ENCODE peak calls at places on chromosome 2, in six cellular contexts. One of them, this sample, is unnamed. For H3K9me3, the result is how much of the 10 kb centered on the place peaks cover.

GRCh38 chr2:232860593-232861241 is 9.3 kb upstream of the SNORC start:
- DNase-seq in Panc1: no peak
- DNase-seq in HCT116: no peak
- DNase-seq in H1: no peak
- DNase-seq in spleen: no peak
- DNase-seq in suprapubic skin: no peak
- DNase-seq in this sample: no peak

GRCh38 chr2:96860065-96861029 is 2.5 kb upstream of the ANKRD39 start:
- DNase-seq in Panc1: no peak
- DNase-seq in HCT116: no peak
- DNase-seq in H1: no peak
- DNase-seq in spleen: peak
- DNase-seq in suprapubic skin: no peak
- DNase-seq in this sample: no peak

GRCh38 chr2:224038049-224038829 is 847 bp downstream of the SERPINE2 start:
- DNase-seq in Panc1: no peak
- DNase-seq in HCT116: no peak
- DNase-seq in H1: no peak
- DNase-seq in spleen: peak
- DNase-seq in suprapubic skin: no peak
- DNase-seq in this sample: no peak

GRCh38 chr2:28586864-28587263 is 91.0 kb downstream of the PLB1 start:
- DNase-seq in Panc1: no peak
- DNase-seq in HCT116: no peak
- DNase-seq in H1: no peak
- DNase-seq in spleen: no peak
- DNase-seq in suprapubic skin: no peak
- DNase-seq in this sample: no peak

GRCh38 chr2:78967294-78967693 is 58.2 kb upstream of the REG3G start:
- DNase-seq in Panc1: no peak
- DNase-seq in HCT116: no peak
- DNase-seq in H1: no peak
- DNase-seq in spleen: no peak
- DNase-seq in suprapubic skin: no peak
- DNase-seq in this sample: no peak

GRCh38 chr2:199713746-199714145 is 137.2 kb downstream of the FTCDNL1 start:
- DNase-seq in Panc1: no peak
- DNase-seq in HCT116: no peak
- DNase-seq in H1: no peak
- DNase-seq in spleen: no peak
- DNase-seq in suprapubic skin: no peak
- DNase-seq in this sample: no peak

GRCh38 chr2:16189851-16190160 is 249.5 kb downstream of the MYCN start:
- DNase-seq in Panc1: no peak
- DNase-seq in HCT116: no peak
- DNase-seq in H1: no peak
- DNase-seq in spleen: no peak
- DNase-seq in suprapubic skin: no peak
- DNase-seq in this sample: no peak

GRCh38 chr2:191462370-191462769 is 215.6 kb upstream of the NABP1 start:
- DNase-seq in Panc1: no peak
- DNase-seq in HCT116: no peak
- DNase-seq in H1: no peak
- DNase-seq in spleen: no peak
- DNase-seq in suprapubic skin: no peak
- DNase-seq in this sample: no peak

GRCh38 chr2:46871976-46872381 is 43.6 kb downstream of the MCFD2 start:
- DNase-seq in Panc1: no peak
- DNase-seq in HCT116: no peak
- DNase-seq in H1: no peak
- DNase-seq in spleen: no peak
- DNase-seq in suprapubic skin: no peak
- DNase-seq in this sample: no peak

GRCh38 chr2:136361521-136361920 is 243.6 kb upstream of the CXCR4 start:
- DNase-seq in Panc1: no peak
- DNase-seq in HCT116: no peak
- DNase-seq in H1: no peak
- DNase-seq in spleen: no peak
- DNase-seq in suprapubic skin: no peak
- DNase-seq in this sample: no peak

GRCh38 chr2:227115761-227116160 is 48.2 kb downstream of the COL4A4 start:
- DNase-seq in Panc1: no peak
- DNase-seq in HCT116: no peak
- DNase-seq in H1: no peak
- DNase-seq in spleen: no peak
- DNase-seq in suprapubic skin: no peak
- DNase-seq in this sample: no peak

GRCh38 chr2:160891353-160891740 is 268.9 kb upstream of the TANK start:
- DNase-seq in Panc1: no peak
- DNase-seq in HCT116: no peak
- DNase-seq in H1: no peak
- DNase-seq in spleen: no peak
- DNase-seq in suprapubic skin: no peak
- DNase-seq in this sample: no peak

GRCh38 chr2:64417624-64418023 is 36.3 kb upstream of the LGALSL start:
- DNase-seq in Panc1: no peak
- DNase-seq in HCT116: no peak
- DNase-seq in H1: no peak
- DNase-seq in spleen: no peak
- DNase-seq in suprapubic skin: no peak
- DNase-seq in this sample: no peak

GRCh38 chr2:1489486-1489885 is 76.2 kb downstream of the TPO start:
- DNase-seq in Panc1: no peak
- DNase-seq in HCT116: no peak
- DNase-seq in H1: no peak
- DNase-seq in spleen: peak
- DNase-seq in suprapubic skin: peak
- DNase-seq in this sample: no peak

GRCh38 chr2:235495373-235496238 is 1.8 kb downstream of the AGAP1 start:
- DNase-seq in Panc1: no peak
- DNase-seq in HCT116: no peak
- DNase-seq in H1: no peak
- DNase-seq in spleen: no peak
- DNase-seq in suprapubic skin: no peak
- DNase-seq in this sample: no peak

GRCh38 chr2:168538534-168538933 is 82.5 kb downstream of the CERS6 start:
- DNase-seq in Panc1: no peak
- DNase-seq in HCT116: no peak
- DNase-seq in H1: no peak
- DNase-seq in spleen: no peak
- DNase-seq in suprapubic skin: no peak
- DNase-seq in this sample: no peak

GRCh38 chr2:168530980-168531379 is 74.9 kb downstream of the CERS6 start:
- DNase-seq in Panc1: no peak
- DNase-seq in HCT116: no peak
- DNase-seq in H1: no peak
- DNase-seq in spleen: no peak
- DNase-seq in suprapubic skin: no peak
- DNase-seq in this sample: no peak

GRCh38 chr2:168536925-168537466 is 80.9 kb downstream of the CERS6 start:
- DNase-seq in Panc1: no peak
- DNase-seq in HCT116: no peak
- DNase-seq in H1: no peak
- DNase-seq in spleen: no peak
- DNase-seq in suprapubic skin: no peak
- DNase-seq in this sample: no peak

GRCh38 chr2:168538133-168538532 is 82.1 kb downstream of the CERS6 start:
- DNase-seq in Panc1: no peak
- DNase-seq in HCT116: no peak
- DNase-seq in H1: no peak
- DNase-seq in spleen: no peak
- DNase-seq in suprapubic skin: no peak
- DNase-seq in this sample: no peak

GRCh38 chr2:168534926-168535325 is 78.9 kb downstream of the CERS6 start:
- DNase-seq in Panc1: no peak
- DNase-seq in HCT116: no peak
- DNase-seq in H1: no peak
- DNase-seq in spleen: no peak
- DNase-seq in suprapubic skin: no peak
- DNase-seq in this sample: no peak
- H3K9me3 ChIP-seq in Panc1: under half
- H3K9me3 ChIP-seq in HCT116: under half
- H3K9me3 ChIP-seq in H1: under half
- H3K9me3 ChIP-seq in spleen: under half
- H3K9me3 ChIP-seq in suprapubic skin: under half
- H3K9me3 ChIP-seq in this sample: under half

GRCh38 chr2:148999451-148999891 is 39.0 kb upstream of the LYPD6B start:
- DNase-seq in Panc1: no peak
- DNase-seq in HCT116: no peak
- DNase-seq in H1: no peak
- DNase-seq in spleen: no peak
- DNase-seq in suprapubic skin: no peak
- DNase-seq in this sample: no peak
- TF ChIP-seq POLR2AphosphoS5 in Panc1: no peak
- TF ChIP-seq POLR2AphosphoS5 in HCT116: no peak
- TF ChIP-seq POLR2AphosphoS5 in H1: no peak
- TF ChIP-seq POLR2AphosphoS5 in spleen: no peak
- TF ChIP-seq POLR2AphosphoS5 in suprapubic skin: no peak
- TF ChIP-seq POLR2AphosphoS5 in this sample: no peak

GRCh38 chr2:98029718-98030222 is 34.0 kb upstream of the TMEM131 start:
- DNase-seq in Panc1: no peak
- DNase-seq in HCT116: no peak
- DNase-seq in H1: no peak
- DNase-seq in spleen: no peak
- DNase-seq in suprapubic skin: no peak
- DNase-seq in this sample: no peak
- TF ChIP-seq CTCF in Panc1: no peak
- TF ChIP-seq CTCF in HCT116: no peak
- TF ChIP-seq CTCF in H1: no peak
- TF ChIP-seq CTCF in spleen: no peak
- TF ChIP-seq CTCF in suprapubic skin: no peak
- TF ChIP-seq CTCF in this sample: no peak

GRCh38 chr2:217889656-217890055 is 113.1 kb downstream of the TNS1 start:
- DNase-seq in Panc1: no peak
- DNase-seq in HCT116: no peak
- DNase-seq in H1: no peak
- DNase-seq in spleen: no peak
- DNase-seq in suprapubic skin: no peak
- DNase-seq in this sample: no peak
- H3K9me3 ChIP-seq in Panc1: under half
- H3K9me3 ChIP-seq in HCT116: under half
- H3K9me3 ChIP-seq in H1: under half
- H3K9me3 ChIP-seq in spleen: under half
- H3K9me3 ChIP-seq in suprapubic skin: under half
- H3K9me3 ChIP-seq in this sample: under half

This sample was measured in breast epithelium.